ENCODE peak calls at places on chromosomes 12 and 14, in four cellular contexts. T is neural progenitor cell, U is esophagus squamous epithelium, Y is psoas muscle. D is an unnamed sample. For H3K9me3, the result is how much of the 10 kb centered on the place peaks cover.

GRCh38 chr12:6764011-6764828 is 1.9 kb upstream of the PTMS start:
- DNase-seq in T (peak), U (no peak), Y (peak), D (peak)

GRCh38 chr14:89212386-89213235 is 204.4 kb downstream of the FOXN3 start:
- DNase-seq in T (no peak), U (no peak), Y (no peak), D (no peak)

GRCh38 chr12:70609203-70609602 is 28.0 kb downstream of the PTPRB start:
- DNase-seq in T (peak), U (no peak), Y (no peak), D (no peak)

GRCh38 chr12:67827820-67828383 is 161.3 kb upstream of the IFNG-AS1 start:
- DNase-seq in T (no peak), U (no peak), Y (peak), D (no peak)

GRCh38 chr12:120242971-120243699 is 22.4 kb downstream of the PXN start:
- DNase-seq in T (no peak), U (no peak), Y (no peak), D (no peak)

GRCh38 chr12:10184261-10184843 is 5.5 kb downstream of the TMEM52B start:
- DNase-seq in T (no peak), U (no peak), Y (no peak), D (no peak)

GRCh38 chr12:18045446-18046001 is 44.5 kb downstream of the RERGL start:
- DNase-seq in T (no peak), U (no peak), Y (no peak), D (no peak)

GRCh38 chr14:52455291-52456088 is 96.8 kb downstream of the TXNDC16 start:
- DNase-seq in T (no peak), U (no peak), Y (no peak), D (no peak)

GRCh38 chr12:121801601-121802484 is 2.0 kb upstream of the SETD1B start:
- DNase-seq in T (peak), U (no peak), Y (no peak), D (peak)

GRCh38 chr12:69404851-69405365 is 45.4 kb downstream of the YEATS4 start:
- DNase-seq in T (no peak), U (no peak), Y (no peak), D (no peak)

GRCh38 chr14:70045715-70046535 is 142.8 kb downstream of the SLC8A3 start:
- DNase-seq in T (peak), U (no peak), Y (peak), D (peak)

GRCh38 chr14:99412122-99413061 is 68.3 kb downstream of the SETD3 start:
- DNase-seq in T (peak), U (no peak), Y (no peak), D (no peak)

GRCh38 chr14:53999061-53999488 is 42.5 kb upstream of the BMP4 start:
- DNase-seq in T (peak), U (no peak), Y (no peak), D (no peak)

GRCh38 chr12:26869908-26870459 is 37.0 kb upstream of the ITPR2 start:
- DNase-seq in T (no peak), U (no peak), Y (no peak), D (no peak)

GRCh38 chr12:2856901-2857495 is at the start of gene TEX52:
- DNase-seq in T (peak), U (no peak), Y (no peak), D (no peak)

GRCh38 chr14:60651936-60652673 is 2.8 kb upstream of the SIX1 start:
- DNase-seq in T (peak), U (no peak), Y (no peak), D (no peak)

GRCh38 chr12:5073838-5074237 is 30.2 kb downstream of the KCNA5 start:
- DNase-seq in T (peak), U (no peak), Y (no peak), D (no peak)

GRCh38 chr12:67070307-67070600 is 198.9 kb upstream of the CAND1 start:
- DNase-seq in T (no peak), U (no peak), Y (no peak), D (no peak)

GRCh38 chr12:24470050-24470449 is 478.9 kb downstream of the BCAT1 start:
- DNase-seq in T (no peak), U (no peak), Y (no peak), D (no peak)

GRCh38 chr14:102499401-102500189 is 10.0 kb downstream of the ANKRD9 start:
- DNase-seq in T (no peak), U (no peak), Y (peak), D (peak)

GRCh38 chr12:123891516-123892179 is 81.0 kb downstream of the CCDC92 start:
- DNase-seq in T (peak), U (no peak), Y (no peak), D (no peak)

GRCh38 chr14:50357753-50358380 is 38.8 kb downstream of the CDKL1 start:
- DNase-seq in T (no peak), U (no peak), Y (no peak), D (no peak)

GRCh38 chr12:50992814-50993213 is 33.4 kb downstream of the SLC11A2 start:
- DNase-seq in T (no peak), U (no peak), Y (no peak), D (peak)

GRCh38 chr12:122963928-122964240 is 2.4 kb downstream of the ABCB9 start:
- DNase-seq in T (no peak), U (no peak), Y (no peak), D (peak)

GRCh38 chr12:78568326-78569020 is 296.1 kb upstream of the SYT1 start:
- DNase-seq in T (peak), U (no peak), Y (no peak), D (no peak)

GRCh38 chr14:65206448-65207096 is 104.3 kb upstream of the MAX start:
- DNase-seq in T (no peak), U (no peak), Y (no peak), D (no peak)

GRCh38 chr14:99035712-99036593 is 236.0 kb downstream of the BCL11B start:
- DNase-seq in T (peak), U (peak), Y (peak), D (peak)

GRCh38 chr14:81589381-81590065 is 55.9 kb upstream of the SEL1L start:
- DNase-seq in T (no peak), U (no peak), Y (no peak), D (no peak)

DNA sequence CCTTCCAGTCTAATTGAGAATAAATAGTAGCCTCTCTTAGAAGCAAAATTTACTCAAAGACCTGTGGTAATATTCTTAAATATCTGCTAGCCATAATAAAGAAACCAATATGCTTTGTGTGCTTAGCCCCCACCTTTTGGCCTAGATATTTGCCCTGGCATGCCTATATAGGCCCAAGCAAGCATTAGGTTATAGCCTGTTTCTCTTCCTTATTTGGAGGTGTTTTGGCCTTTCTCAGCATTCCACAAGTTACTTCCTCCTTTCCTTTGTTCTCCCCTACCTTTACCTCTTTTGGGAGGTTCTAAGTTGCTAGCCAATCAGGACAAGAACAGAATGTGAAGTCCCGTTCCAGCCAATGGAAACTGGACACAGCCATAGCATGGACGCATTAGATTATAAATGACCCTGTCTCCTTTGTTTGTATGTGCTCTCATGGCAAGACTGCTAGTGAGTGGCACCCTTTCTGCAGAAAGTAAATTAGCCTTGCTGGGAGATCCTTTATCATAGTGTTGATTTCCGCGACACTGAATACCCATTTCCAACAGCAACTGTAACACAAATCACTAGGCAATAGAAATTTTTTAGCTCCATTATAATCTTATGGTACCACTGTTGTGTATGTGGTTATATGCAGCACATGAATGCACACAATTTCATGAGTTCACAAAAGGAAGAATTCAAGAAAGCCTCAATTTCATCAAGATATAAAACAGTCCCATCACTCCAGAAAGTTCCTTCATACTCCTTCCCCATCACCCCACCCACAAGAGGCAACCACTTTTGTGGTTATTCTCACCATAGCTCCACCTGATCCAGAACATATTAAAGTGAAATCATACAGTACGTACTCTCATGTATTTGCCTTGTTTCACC is 37.6 kb downstream of the CEP83 start:
- DNase-seq in T (no peak), U (no peak), Y (no peak), D (no peak)
- H3K9me3 ChIP-seq in T (under half), U (under half), Y (under half), D (under half)

DNA sequence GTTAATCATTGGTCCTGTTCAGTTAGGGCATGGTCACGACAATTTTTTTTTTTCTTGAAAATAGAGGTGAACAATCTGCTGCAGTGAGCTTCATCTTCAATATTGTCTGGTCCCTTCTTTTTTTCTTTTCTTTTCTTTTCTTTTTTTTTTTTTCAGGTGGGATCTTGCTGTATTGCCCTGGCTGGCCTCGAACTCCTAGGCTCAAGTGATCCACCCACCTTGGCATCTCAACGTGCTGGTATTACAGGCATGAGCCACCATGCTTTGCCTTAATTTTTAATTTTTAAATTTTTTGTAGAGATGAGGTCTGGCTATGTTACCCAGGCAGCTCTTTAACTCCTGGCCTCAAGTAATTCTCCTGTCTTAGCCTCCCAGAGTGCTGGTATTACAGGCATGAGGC is 36.5 kb downstream of the MIPOL1 start:
- DNase-seq in T (no peak), U (no peak), Y (no peak), D (no peak)
- H3K9me3 ChIP-seq in T (under half), U (under half), Y (under half), D (under half)

GRCh38 chr12:133083345-133083744 is 2.6 kb downstream of the ZNF140 start:
- DNase-seq in T (no peak), U (no peak), Y (no peak), D (no peak)
- H3K9me3 ChIP-seq in T (half or more), U (under half), Y (half or more), D (half or more)

GRCh38 chr12:130646690-130647089 is 69.4 kb downstream of the RIMBP2 start:
- DNase-seq in T (no peak), U (no peak), Y (no peak), D (no peak)

GRCh38 chr12:130649646-130650045 is 66.5 kb downstream of the RIMBP2 start:
- DNase-seq in T (no peak), U (no peak), Y (no peak), D (no peak)

GRCh38 chr12:130649101-130649571 is 67.0 kb downstream of the RIMBP2 start:
- DNase-seq in T (no peak), U (no peak), Y (no peak), D (no peak)

GRCh38 chr12:130650131-130650530 is 66.0 kb downstream of the RIMBP2 start:
- DNase-seq in T (no peak), U (no peak), Y (no peak), D (no peak)

GRCh38 chr12:130647814-130648213 is 68.3 kb downstream of the RIMBP2 start:
- DNase-seq in T (no peak), U (no peak), Y (no peak), D (no peak)
- H3K9me3 ChIP-seq in T (under half), U (under half), Y (under half), D (under half)

GRCh38 chr12:111905502-111905901 is 63.5 kb downstream of the MAPKAPK5 start:
- DNase-seq in T (no peak), U (no peak), Y (no peak), D (no peak)
- H3K9me3 ChIP-seq in T (under half), U (under half), Y (under half), D (under half)

GRCh38 chr14:74362361-74362915 is 14.2 kb downstream of the VRTN start:
- DNase-seq in T (peak), U (no peak), Y (peak), D (peak)
- H3K9me3 ChIP-seq in T (under half), U (under half), Y (under half), D (under half)

D was measured in heart left ventricle.